ENCODE peak calls at places on chromosomes 16 and 17, in four cellular contexts. D, M, Z and T are unnamed samples.

GRCh38 chr16:180101-180920 is at the start of gene HBQ1:
- DNase-seq in D (peak), Z (no peak), M (peak), T (peak)

GRCh38 chr17:2482218-2482617 is 29.5 kb downstream of the METTL16 start:
- DNase-seq in Z (no peak), M (no peak), D (no peak), T (no peak)

GRCh38 chr17:17926840-17927449 is 45.3 kb downstream of the TOM1L2 start:
- DNase-seq in Z (no peak), M (peak), D (no peak), T (no peak)

GRCh38 chr17:18866866-18867813 is 9.2 kb downstream of the PRPSAP2 start:
- DNase-seq in Z (no peak), D (no peak), M (peak), T (no peak)

GRCh38 chr17:55601874-55602364 is 90.7 kb upstream of the SMIM36 start:
- DNase-seq in Z (no peak), M (peak), D (peak), T (peak)

GRCh38 chr17:51435171-51435552 is 174.8 kb downstream of the UTP18 start:
- DNase-seq in M (no peak), Z (no peak), D (no peak), T (no peak)

GRCh38 chr16:65658339-65659275 is 536.7 kb upstream of the CDH11 start:
- DNase-seq in M (no peak), D (no peak), Z (no peak), T (no peak)

GRCh38 chr16:73163238-73163795 is 115.4 kb upstream of the ZFHX3 start:
- DNase-seq in M (peak), Z (no peak), D (no peak), T (no peak)

GRCh38 chr17:82221341-82221902 is 7.4 kb upstream of the SLC16A3 start:
- DNase-seq in D (no peak), Z (no peak), M (no peak), T (no peak)

GRCh38 chr17:81445642-81446500 is 50.6 kb downstream of the BAHCC1 start:
- DNase-seq in D (no peak), Z (no peak), M (no peak), T (peak)

GRCh38 chr17:20173091-20173490 is 163.9 kb downstream of the SPECC1 start:
- DNase-seq in D (no peak), M (peak), Z (no peak), T (no peak)

GRCh38 chr16:82761236-82761635 is 134.5 kb downstream of the CDH13 start:
- DNase-seq in D (no peak), Z (no peak), M (no peak), T (no peak)

GRCh38 chr17:66190738-66191606 is 961 bp downstream of the CEP112 start:
- DNase-seq in Z (no peak), D (no peak), M (peak), T (no peak)

GRCh38 chr17:30236297-30236624 is 764 bp upstream of the SLC6A4 start:
- DNase-seq in D (no peak), M (no peak), Z (no peak), T (no peak)

GRCh38 chr17:9959377-9959981 is 54.4 kb upstream of the RCVRN start:
- DNase-seq in Z (no peak), D (peak), M (peak), T (peak)

GRCh38 chr16:11973065-11973464 is 3.5 kb upstream of the SNX29 start:
- DNase-seq in M (no peak), D (no peak), Z (no peak), T (no peak)

GRCh38 chr16:66408181-66409048 is 18.7 kb upstream of the BEAN1 start:
- DNase-seq in Z (no peak), D (peak), M (peak), T (no peak)

GRCh38 chr16:27174007-27174406 is 29.3 kb upstream of the KDM8 start:
- DNase-seq in Z (no peak), D (no peak), M (no peak), T (no peak)

GRCh38 chr16:54165174-54165911 is 121.2 kb downstream of the IRX3 start:
- DNase-seq in D (no peak), Z (no peak), M (peak), T (no peak)

GRCh38 chr17:17681187-17681743 is at the start of gene RAI1:
- DNase-seq in M (peak), Z (no peak), D (peak), T (peak)

GRCh38 chr16:72125635-72126428 is 32.2 kb downstream of the DHX38 start:
- DNase-seq in Z (no peak), D (peak), M (no peak), T (no peak)

GRCh38 chr16:23768581-23768980 is 13.8 kb downstream of the CHP2 start:
- DNase-seq in M (no peak), D (no peak), Z (no peak), T (no peak)

GRCh38 chr16:46850619-46851555 is 19.9 kb upstream of the C16orf87 start:
- DNase-seq in Z (no peak), D (no peak), M (no peak), T (no peak)

GRCh38 chr17:63911657-63912100 is 621 bp upstream of the CSHL1 start:
- DNase-seq in Z (no peak), D (peak), M (no peak), T (peak)

GRCh38 chr16:35798885-35799426 is 2339.5 kb downstream of the TP53TG3F start:
- DNase-seq in M (no peak), D (no peak), Z (no peak), T (no peak)

GRCh38 chr17:29590979-29591736 is 1.7 kb upstream of the GIT1 start:
- DNase-seq in D (peak), M (peak), Z (no peak), T (peak)

GRCh38 chr17:69655902-69656301 is 241.4 kb downstream of the MAP2K6 start:
- DNase-seq in M (no peak), Z (no peak), D (no peak), T (no peak)

GRCh38 chr16:80894091-80894490 is 89.7 kb upstream of the CDYL2 start:
- DNase-seq in M (no peak), Z (no peak), D (no peak), T (no peak)

GRCh38 chr17:4802228-4802627 is at the start of gene C17orf114:
- DNase-seq in Z (no peak), M (no peak), D (no peak), T (no peak)

GRCh38 chr17:4790705-4791088 is 1.9 kb downstream of the GLTPD2 start:
- DNase-seq in D (no peak), Z (no peak), M (no peak), T (no peak)

GRCh38 chr17:4795168-4795567 is 796 bp upstream of the PSMB6 start:
- DNase-seq in D (no peak), Z (no peak), M (no peak), T (no peak)

GRCh38 chr17:4800462-4801185 is 1.5 kb downstream of the C17orf114 start:
- DNase-seq in M (no peak), Z (no peak), D (no peak), T (no peak)

GRCh38 chr17:4796550-4796915 is 569 bp downstream of the PSMB6 start:
- DNase-seq in M (peak), Z (no peak), D (peak), T (peak)
- TF ChIP-seq CREM in M (no peak), Z (no peak), D (no peak), T (no peak)

DNA sequence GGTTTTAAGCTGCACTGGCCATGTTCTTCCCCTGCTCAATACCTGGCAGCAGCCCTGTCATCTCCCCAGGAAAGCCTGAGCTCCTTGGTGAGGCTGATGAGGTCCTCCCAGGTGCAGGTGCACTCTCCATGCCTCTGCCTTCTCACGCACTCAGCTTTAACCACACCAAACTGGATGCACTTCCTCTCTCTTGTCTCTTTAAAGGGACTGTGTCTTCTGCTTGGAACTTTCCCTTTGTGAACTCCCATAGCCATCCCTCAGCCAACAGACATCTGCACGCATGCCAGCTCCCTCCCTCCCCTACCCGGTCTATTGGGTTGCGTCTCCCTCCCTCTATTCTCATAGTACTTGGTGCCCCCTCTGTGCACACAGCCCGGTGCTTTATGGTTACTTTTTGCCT is 231.2 kb downstream of the MSI2 start:
- DNase-seq in D (no peak), Z (no peak), M (no peak), T (no peak)
- TF ChIP-seq CREM in D (no peak), Z (no peak), M (no peak), T (no peak)

DNA sequence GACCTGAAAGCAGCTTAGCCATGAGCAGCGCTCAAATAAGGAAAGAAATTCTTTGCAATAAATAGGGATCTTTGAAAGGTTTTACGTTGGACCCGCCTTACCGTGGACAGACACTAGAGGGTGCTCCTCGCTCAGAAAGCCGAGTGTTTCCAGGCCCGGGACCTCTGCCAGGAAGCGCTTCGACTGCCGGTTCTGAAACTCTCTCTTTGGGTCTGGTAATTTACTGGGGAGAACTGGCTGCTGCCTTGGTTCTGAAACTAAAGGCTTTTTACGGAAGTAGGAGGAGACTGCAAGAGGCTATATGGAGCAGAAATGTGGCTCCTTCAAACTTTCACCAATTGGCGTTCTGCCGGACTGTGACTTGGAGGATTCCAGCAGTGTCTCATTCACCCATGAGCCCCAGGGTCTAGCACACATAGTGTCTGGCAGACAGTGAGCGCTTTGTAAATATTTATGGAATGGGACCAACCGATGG is 45.6 kb upstream of the HOXB9 start:
- DNase-seq in M (peak), D (peak), Z (no peak), T (peak)
- TF ChIP-seq CREM in M (no peak), D (peak), Z (no peak), T (no peak)

DNA sequence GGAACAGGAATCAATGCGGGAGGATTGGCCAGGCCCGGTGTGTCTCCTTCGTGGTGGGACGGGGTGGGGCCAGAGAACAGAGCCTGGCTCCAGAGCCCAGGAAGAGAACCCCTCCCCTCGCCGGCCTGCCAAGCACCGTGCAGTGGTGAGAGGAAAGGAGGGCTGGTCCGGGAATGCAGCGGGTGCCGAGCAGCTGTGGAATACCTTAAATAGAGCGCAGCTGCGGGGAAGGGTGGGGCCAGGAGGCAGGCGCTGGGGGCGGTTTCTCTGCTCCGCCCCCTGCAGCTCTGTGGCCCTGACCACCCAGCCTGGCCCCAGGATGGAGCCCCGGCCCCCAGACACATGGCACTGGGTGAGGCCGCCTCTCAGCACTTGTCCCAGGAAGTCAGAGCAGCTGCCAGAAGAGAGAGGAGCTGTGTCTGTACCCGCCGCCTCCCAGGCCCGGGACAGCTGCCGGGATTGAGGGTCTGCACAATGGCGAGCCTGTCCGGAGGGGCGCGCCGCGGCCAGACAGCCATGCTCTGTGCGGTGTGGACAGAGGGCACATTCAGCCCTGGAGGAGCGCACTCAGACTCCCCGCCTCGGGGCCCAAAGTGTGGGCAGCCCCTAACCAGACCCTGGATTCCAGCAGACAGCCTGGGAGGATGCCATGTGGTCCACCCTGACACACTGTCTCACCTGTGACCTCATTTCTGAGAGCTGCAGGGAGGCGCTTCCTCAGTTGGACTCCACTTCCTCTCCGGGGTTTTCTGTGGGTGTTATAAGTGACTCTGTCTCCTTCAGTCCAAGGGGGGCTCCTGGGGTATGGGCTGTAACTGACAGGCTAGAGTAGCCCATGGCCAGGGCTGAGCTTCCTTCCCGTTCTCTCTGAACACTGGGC is 268.8 kb downstream of the SEC14L1 start:
- DNase-seq in Z (no peak), M (no peak), D (no peak), T (peak)
- TF ChIP-seq CREM in Z (no peak), M (no peak), D (no peak), T (no peak)

GRCh38 chr17:77208217-77208808 is 67.5 kb downstream of the SEC14L1 start:
- DNase-seq in Z (no peak), M (peak), D (no peak), T (peak)
- TF ChIP-seq CREM in Z (no peak), M (no peak), D (no peak), T (no peak)

GRCh38 chr17:79832211-79833109 is 6.8 kb downstream of the CBX4 start:
- DNase-seq in D (peak), Z (no peak), M (peak), T (peak)
- TF ChIP-seq CREM in D (no peak), Z (no peak), M (no peak), T (no peak)

DNA sequence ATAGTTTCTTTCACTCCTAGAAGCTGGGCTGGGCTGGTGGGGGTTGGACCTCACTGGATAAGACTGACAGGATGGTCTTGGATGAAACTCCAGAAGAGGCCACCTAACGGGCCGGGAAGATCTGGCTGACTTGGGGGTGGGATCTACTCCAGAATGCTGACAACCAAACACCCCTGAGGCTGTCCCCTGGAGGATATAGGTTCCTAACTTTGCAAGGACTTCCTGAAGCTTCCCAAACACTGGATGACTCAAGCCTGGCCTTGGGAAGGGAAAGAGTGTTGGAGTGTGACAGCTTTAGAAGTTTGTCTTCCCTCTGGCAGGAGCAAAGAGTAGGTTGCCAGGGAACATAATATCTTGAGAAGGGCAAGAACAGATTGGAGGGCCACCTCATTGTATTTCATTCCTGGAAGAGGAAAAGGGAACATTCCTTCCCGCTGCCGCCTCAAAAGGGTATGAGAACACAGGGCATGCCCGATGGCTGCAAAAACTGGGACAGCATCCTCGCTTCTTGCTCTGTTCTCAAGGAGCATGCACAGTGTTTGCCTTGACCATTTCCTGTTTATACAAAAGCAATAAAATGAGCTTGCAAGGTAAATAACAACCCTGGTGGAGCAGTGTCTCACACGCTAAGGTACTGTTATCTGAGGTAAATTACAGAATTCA is 6.8 kb upstream of the CYB5B start:
- DNase-seq in Z (no peak), M (peak), D (no peak), T (peak)
- TF ChIP-seq CREM in Z (no peak), M (no peak), D (no peak), T (no peak)